ENCODE peak calls at places on chromosomes 6 and 20, in eight cellular contexts. H is pons; C is T-helper 9 cell; F is AML-193; M is effector memory CD8-positive, alpha-beta T cell; Y is astrocyte of the spinal cord; L is NCI-H146; Q is pancreas. O is an unnamed sample.

GRCh38 chr6:2147737-2148448 is 97.5 kb downstream of the GMDS start:
- DNase-seq in H (no peak), C (no peak), F (no peak), M (no peak), Y (peak), L (no peak), Q (no peak), O (no peak)

GRCh38 chr20:37190354-37190753 is 11.0 kb upstream of the MROH8 start:
- DNase-seq in H (no peak), C (no peak), F (no peak), M (no peak), Y (no peak), L (no peak), Q (no peak), O (no peak)

GRCh38 chr6:44401138-44401537 is 13.6 kb downstream of the CDC5L start:
- DNase-seq in H (no peak), C (no peak), F (no peak), M (no peak), Y (no peak), L (no peak), Q (no peak), O (no peak)

GRCh38 chr6:150788135-150788534 is 77.4 kb upstream of the MTHFD1L start:
- DNase-seq in H (no peak), C (no peak), F (no peak), M (no peak), Y (no peak), L (no peak), Q (no peak), O (no peak)

GRCh38 chr6:89989742-89990141 is 95.5 kb downstream of the GJA10 start:
- DNase-seq in H (no peak), C (no peak), F (no peak), M (no peak), Y (peak), L (no peak), Q (no peak), O (no peak)

GRCh38 chr6:68343901-68344300 is 291.2 kb upstream of the ADGRB3 start:
- DNase-seq in H (peak), C (no peak), F (peak), M (no peak), Y (peak), L (peak), Q (no peak), O (peak)

GRCh38 chr6:169810066-169810989 is 58.9 kb downstream of the ERMARD start:
- DNase-seq in H (no peak), C (no peak), F (no peak), M (no peak), Y (no peak), L (peak), Q (no peak), O (peak)

GRCh38 chr6:43668151-43669028 is 19.2 kb downstream of the MRPS18A start:
- DNase-seq in H (peak), C (peak), F (no peak), M (peak), Y (peak), L (peak), Q (peak), O (peak)

GRCh38 chr6:30441171-30441570 is 48.1 kb upstream of the HLA-E start:
- DNase-seq in H (no peak), C (no peak), F (no peak), M (no peak), Y (no peak), L (no peak), Q (no peak), O (no peak)

GRCh38 chr6:145428656-145429173 is 306.6 kb downstream of the EPM2A start:
- DNase-seq in H (peak), C (no peak), F (no peak), M (no peak), Y (peak), L (no peak), Q (no peak), O (no peak)

GRCh38 chr6:29005183-29005885 is at the start of gene ZNF311:
- DNase-seq in H (peak), C (no peak), F (peak), M (no peak), Y (peak), L (peak), Q (peak), O (peak)

GRCh38 chr6:159941286-159942113 is 27.4 kb upstream of the IGF2R start:
- DNase-seq in H (peak), C (no peak), F (peak), M (peak), Y (peak), L (peak), Q (no peak), O (peak)

GRCh38 chr20:40961176-40961575 is 67.4 kb upstream of the TOP1 start:
- DNase-seq in H (no peak), C (no peak), F (no peak), M (no peak), Y (no peak), L (no peak), Q (no peak), O (no peak)

GRCh38 chr20:10524034-10524476 is 89.0 kb downstream of the SLX4IP start:
- DNase-seq in H (no peak), C (no peak), F (no peak), M (no peak), Y (peak), L (peak), Q (peak), O (peak)

GRCh38 chr6:28543671-28544131 is 18.0 kb downstream of the GPX5 start:
- DNase-seq in H (no peak), C (peak), F (no peak), M (no peak), Y (peak), L (peak), Q (no peak), O (no peak)

GRCh38 chr6:23621026-23621425 is 505.0 kb upstream of the NRSN1 start:
- DNase-seq in H (no peak), C (no peak), F (no peak), M (no peak), Y (peak), L (no peak), Q (no peak), O (no peak)

GRCh38 chr20:61841551-61841950 is 224.1 kb downstream of the TAF4 start:
- DNase-seq in H (no peak), C (no peak), F (no peak), M (no peak), Y (no peak), L (no peak), Q (no peak), O (no peak)

GRCh38 chr6:3045369-3045768 is 22.9 kb upstream of the RIPK1 start:
- DNase-seq in H (no peak), C (no peak), F (no peak), M (no peak), Y (no peak), L (peak), Q (peak), O (no peak)

GRCh38 chr20:41138527-41139226 is 1.3 kb downstream of the PLCG1 start:
- DNase-seq in H (no peak), C (no peak), F (no peak), M (peak), Y (peak), L (no peak), Q (no peak), O (no peak)

GRCh38 chr6:4351857-4352669 is 216.7 kb upstream of the ECI2 start:
- DNase-seq in H (peak), C (no peak), F (no peak), M (no peak), Y (peak), L (no peak), Q (peak), O (no peak)

GRCh38 chr6:127288705-127289104 is 22.0 kb downstream of the RNF146 start:
- DNase-seq in H (no peak), C (no peak), F (no peak), M (no peak), Y (peak), L (no peak), Q (no peak), O (no peak)

GRCh38 chr6:63441266-63441956 is 121.6 kb upstream of the LGSN start:
- DNase-seq in H (no peak), C (no peak), F (no peak), M (no peak), Y (no peak), L (peak), Q (no peak), O (peak)

GRCh38 chr6:30175765-30176164 is 12.4 kb downstream of the TRIM15 start:
- DNase-seq in H (no peak), C (no peak), F (no peak), M (no peak), Y (no peak), L (no peak), Q (no peak), O (no peak)

GRCh38 chr6:36381502-36382389 is 5.7 kb downstream of the ETV7 start:
- DNase-seq in H (no peak), C (no peak), F (no peak), M (no peak), Y (no peak), L (no peak), Q (no peak), O (no peak)

GRCh38 chr20:61757678-61758555 is 307.8 kb downstream of the TAF4 start:
- DNase-seq in H (no peak), C (no peak), F (no peak), M (no peak), Y (peak), L (no peak), Q (no peak), O (no peak)

GRCh38 chr6:118207947-118208346 is 300.9 kb downstream of the SLC35F1 start:
- DNase-seq in H (no peak), C (no peak), F (no peak), M (no peak), Y (no peak), L (no peak), Q (no peak), O (no peak)

GRCh38 chr6:163841326-163841725 is 426.8 kb downstream of the QKI start:
- DNase-seq in H (no peak), C (no peak), F (no peak), M (no peak), Y (no peak), L (no peak), Q (no peak), O (no peak)

GRCh38 chr20:3248167-3248992 is 9.4 kb upstream of the SLC4A11 start:
- DNase-seq in H (no peak), C (no peak), F (no peak), M (no peak), Y (peak), L (peak), Q (no peak), O (peak)

GRCh38 chr6:25327372-25327771 is 48.2 kb downstream of the CARMIL1 start:
- DNase-seq in H (no peak), C (no peak), F (no peak), M (no peak), Y (no peak), L (peak), Q (no peak), O (peak)

GRCh38 chr20:20736303-20736702 is 23.9 kb upstream of the RALGAPA2 start:
- DNase-seq in H (no peak), C (no peak), F (no peak), M (no peak), Y (no peak), L (no peak), Q (no peak), O (no peak)

GRCh38 chr6:15744824-15745402 is 82.1 kb upstream of the DTNBP1 start:
- DNase-seq in H (no peak), C (no peak), F (no peak), M (no peak), Y (no peak), L (no peak), Q (no peak), O (no peak)

GRCh38 chr20:34713194-34713943 is 9.2 kb downstream of the TP53INP2 start:
- DNase-seq in H (no peak), C (no peak), F (no peak), M (no peak), Y (peak), L (no peak), Q (no peak), O (no peak)

GRCh38 chr6:148336901-148337300 is 5.7 kb upstream of the SASH1 start:
- DNase-seq in H (no peak), C (no peak), F (no peak), M (no peak), Y (no peak), L (no peak), Q (no peak), O (no peak)

O was measured in NCI-H748 treated with DMSO at 0.1 percent for 48 hours.